ENCODE peak calls at places on chromosomes 2 and 18, in four cellular contexts. F, W, A and E are unnamed samples.

GRCh38 chr2:158458617-158458920 is 1.8 kb downstream of the PKP4 start:
- DNase-seq in F (peak; percentile 26), A (no peak), W (no peak), E (no peak)

GRCh38 chr2:112839407-112840067 is 3.0 kb upstream of the IL1B start:
- DNase-seq in W (no peak), A (no peak), F (no peak), E (peak; percentile 82)

GRCh38 chr18:61975526-61976326 is 82.9 kb upstream of the RNF152 start:
- DNase-seq in A (no peak), F (no peak), W (no peak), E (no peak)

GRCh38 chr2:232073699-232074098 is 112.2 kb downstream of the DIS3L2 start:
- DNase-seq in A (no peak), W (no peak), F (no peak), E (no peak)

GRCh38 chr18:79927597-79928562 is 23.6 kb downstream of the SLC66A2 start:
- DNase-seq in W (no peak), F (no peak), A (peak; percentile 1), E (no peak)

GRCh38 chr2:217248312-217248935 is 388.6 kb upstream of the TNP1 start:
- DNase-seq in A (peak; percentile 83), W (peak; percentile 88), F (peak; percentile 74), E (peak; percentile 78)

GRCh38 chr18:59139615-59140286 is at the start of gene SEC11C:
- DNase-seq in A (peak; percentile 96), F (peak; percentile 94), W (peak; percentile 98), E (peak; percentile 96)

GRCh38 chr18:11887305-11888262 is 20.5 kb downstream of the MPPE1 start:
- DNase-seq in W (no peak), A (no peak), F (no peak), E (no peak)

GRCh38 chr2:46314065-46314835 is 17.0 kb downstream of the EPAS1 start:
- DNase-seq in F (no peak), A (no peak), W (no peak), E (no peak)
- TF ChIP-seq POLR2A in F (no peak), A (no peak), W (no peak), E (no peak)

GRCh38 chr2:138476940-138477339 is 24.6 kb upstream of the SPOPL start:
- DNase-seq in W (no peak), F (no peak), A (no peak), E (no peak)

GRCh38 chr2:138470941-138471340 is 30.6 kb upstream of the SPOPL start:
- DNase-seq in F (no peak), A (no peak), W (no peak), E (no peak)

GRCh38 chr2:138475394-138475793 is 26.2 kb upstream of the SPOPL start:
- DNase-seq in W (no peak), F (no peak), A (no peak), E (no peak)

GRCh38 chr2:138474093-138474834 is 27.3 kb upstream of the SPOPL start:
- DNase-seq in A (no peak), W (no peak), F (no peak), E (no peak)

GRCh38 chr2:138476186-138476585 is 25.4 kb upstream of the SPOPL start:
- DNase-seq in W (no peak), F (no peak), A (no peak), E (no peak)
- H3K4me3 ChIP-seq in W (no peak overlapping the region), F (no peak overlapping the region), A (no peak overlapping the region), E (no peak overlapping the region)

DNA sequence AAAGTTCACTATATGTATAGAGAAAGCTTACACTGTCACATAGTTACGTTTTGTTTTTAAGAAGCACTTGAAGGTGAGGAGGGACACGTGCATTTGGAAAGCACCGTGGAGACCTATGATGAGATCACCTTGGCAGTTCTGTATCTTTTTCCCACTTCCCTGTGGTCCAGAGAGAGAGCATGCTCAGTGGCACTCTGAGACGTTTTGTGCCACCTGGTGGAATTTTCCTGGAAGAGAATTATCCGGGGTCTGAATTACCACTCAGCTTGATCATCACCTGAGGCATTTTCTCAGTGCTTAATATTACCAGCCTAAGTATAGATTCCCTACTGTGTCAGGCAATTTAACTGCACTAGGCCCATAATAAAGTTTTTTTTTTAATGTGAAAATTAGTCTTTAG is 469.4 kb upstream of the SMIM21 start:
- DNase-seq in W (no peak), F (no peak), A (no peak), E (no peak)
- TF ChIP-seq CTCF in W (no peak), F (no peak), A (no peak), E (no peak)

GRCh38 chr2:69545477-69545932 is 98.0 kb downstream of the AAK1 start:
- DNase-seq in F (no peak), W (no peak), A (no peak), E (no peak)
- TF ChIP-seq POLR2A in F (no peak), W (no peak), A (no peak), E (no peak)